ENCODE peak calls at places on chromosome 20, in five cellular contexts. One of them, this sample, is unnamed.
A peak's percentile ranks its signal among the peaks of the same experiment; 100 is the strongest.

GRCh38 chr20:38747495-38748096 is 664 bp upstream of the ACTR5 start:
- DNase-seq in OCI-LY7: no peak
- DNase-seq in SK-N-SH: peak; percentile 47
- DNase-seq in GM23248: peak; percentile 30
- DNase-seq in neural progenitor cell: no peak
- DNase-seq in this sample: no peak

GRCh38 chr20:31566658-31567379 is 38.3 kb upstream of the ID1 start:
- DNase-seq in OCI-LY7: peak; percentile 67
- DNase-seq in SK-N-SH: no peak
- DNase-seq in GM23248: no peak
- DNase-seq in neural progenitor cell: no peak
- DNase-seq in this sample: peak; percentile 75

GRCh38 chr20:48823960-48824497 is 3.8 kb downstream of the PREX1 start:
- DNase-seq in OCI-LY7: peak; percentile 50
- DNase-seq in SK-N-SH: no peak
- DNase-seq in GM23248: peak; percentile 91
- DNase-seq in neural progenitor cell: no peak
- DNase-seq in this sample: no peak

GRCh38 chr20:11431613-11432012 is 486.1 kb upstream of the BTBD3 start:
- DNase-seq in OCI-LY7: no peak
- DNase-seq in SK-N-SH: no peak
- DNase-seq in GM23248: peak; percentile 78
- DNase-seq in neural progenitor cell: no peak
- DNase-seq in this sample: no peak

GRCh38 chr20:10508060-10508459 is 73.0 kb downstream of the SLX4IP start:
- DNase-seq in OCI-LY7: no peak
- DNase-seq in SK-N-SH: no peak
- DNase-seq in GM23248: peak; percentile 49
- DNase-seq in neural progenitor cell: no peak
- DNase-seq in this sample: peak; percentile 93

GRCh38 chr20:43870484-43870883 is 44.2 kb upstream of the TOX2 start:
- DNase-seq in OCI-LY7: no peak
- DNase-seq in SK-N-SH: no peak
- DNase-seq in GM23248: peak; percentile 13
- DNase-seq in neural progenitor cell: no peak
- DNase-seq in this sample: no peak

GRCh38 chr20:17622086-17622850 is 52.4 kb downstream of the DSTN start:
- DNase-seq in OCI-LY7: no peak
- DNase-seq in SK-N-SH: peak; percentile 5
- DNase-seq in GM23248: no peak
- DNase-seq in neural progenitor cell: no peak
- DNase-seq in this sample: no peak

GRCh38 chr20:41175727-41176330 is 38.5 kb downstream of the PLCG1 start:
- DNase-seq in OCI-LY7: no peak
- DNase-seq in SK-N-SH: no peak
- DNase-seq in GM23248: no peak
- DNase-seq in neural progenitor cell: no peak
- DNase-seq in this sample: no peak

GRCh38 chr20:38728911-38729642 is 4.8 kb downstream of the SLC32A1 start:
- DNase-seq in OCI-LY7: no peak
- DNase-seq in SK-N-SH: peak; percentile 56
- DNase-seq in GM23248: no peak
- DNase-seq in neural progenitor cell: peak; percentile 80
- DNase-seq in this sample: no peak

GRCh38 chr20:2984956-2985661 is 58.3 kb upstream of the GNRH2 start:
- DNase-seq in OCI-LY7: no peak
- DNase-seq in SK-N-SH: no peak
- DNase-seq in GM23248: peak; percentile 83
- DNase-seq in neural progenitor cell: no peak
- DNase-seq in this sample: no peak

GRCh38 chr20:9144643-9145042 is 75.8 kb downstream of the PLCB4 start:
- DNase-seq in OCI-LY7: no peak
- DNase-seq in SK-N-SH: no peak
- DNase-seq in GM23248: no peak
- DNase-seq in neural progenitor cell: no peak
- DNase-seq in this sample: no peak

GRCh38 chr20:22449115-22449973 is 135.0 kb downstream of the FOXA2 start:
- DNase-seq in OCI-LY7: no peak
- DNase-seq in SK-N-SH: no peak
- DNase-seq in GM23248: no peak
- DNase-seq in neural progenitor cell: no peak
- DNase-seq in this sample: no peak

GRCh38 chr20:57810511-57811372 is 100.9 kb upstream of the PMEPA1 start:
- DNase-seq in OCI-LY7: no peak
- DNase-seq in SK-N-SH: no peak
- DNase-seq in GM23248: no peak
- DNase-seq in neural progenitor cell: peak; percentile 33
- DNase-seq in this sample: no peak

GRCh38 chr20:35891375-35891774 is 62.9 kb downstream of the SCAND1 start:
- DNase-seq in OCI-LY7: no peak
- DNase-seq in SK-N-SH: no peak
- DNase-seq in GM23248: peak; percentile 92
- DNase-seq in neural progenitor cell: no peak
- DNase-seq in this sample: no peak

GRCh38 chr20:17377222-17377621 is 150.4 kb downstream of the PCSK2 start:
- DNase-seq in OCI-LY7: no peak
- DNase-seq in SK-N-SH: no peak
- DNase-seq in GM23248: no peak
- DNase-seq in neural progenitor cell: no peak
- DNase-seq in this sample: no peak

GRCh38 chr20:9884666-9885065 is 45.8 kb upstream of the PAK5 start:
- DNase-seq in OCI-LY7: no peak
- DNase-seq in SK-N-SH: no peak
- DNase-seq in GM23248: peak; percentile 17
- DNase-seq in neural progenitor cell: no peak
- DNase-seq in this sample: no peak

GRCh38 chr20:6104493-6105188 is 18.2 kb downstream of the FERMT1 start:
- DNase-seq in OCI-LY7: no peak
- DNase-seq in SK-N-SH: no peak
- DNase-seq in GM23248: peak; percentile 50
- DNase-seq in neural progenitor cell: no peak
- DNase-seq in this sample: no peak

GRCh38 chr20:43571310-43571709 is 12.5 kb downstream of the SGK2 start:
- DNase-seq in OCI-LY7: peak; percentile 18
- DNase-seq in SK-N-SH: no peak
- DNase-seq in GM23248: no peak
- DNase-seq in neural progenitor cell: no peak
- DNase-seq in this sample: no peak

GRCh38 chr20:29873946-29874345 is 1383.5 kb upstream of the DEFB115 start:
- DNase-seq in OCI-LY7: peak; percentile 55
- DNase-seq in SK-N-SH: peak; percentile 61
- DNase-seq in GM23248: peak; percentile 63
- DNase-seq in neural progenitor cell: peak; percentile 82
- DNase-seq in this sample: no peak

GRCh38 chr20:45969712-45970634 is 2.0 kb downstream of the ZNF335 start:
- DNase-seq in OCI-LY7: peak; percentile 55
- DNase-seq in SK-N-SH: peak; percentile 75
- DNase-seq in GM23248: peak; percentile 85
- DNase-seq in neural progenitor cell: peak; percentile 80
- DNase-seq in this sample: peak; percentile 66

GRCh38 chr20:327946-328563 is 2.7 kb downstream of the SOX12 start:
- DNase-seq in OCI-LY7: no peak
- DNase-seq in SK-N-SH: no peak
- DNase-seq in GM23248: peak; percentile 48
- DNase-seq in neural progenitor cell: no peak
- DNase-seq in this sample: no peak

GRCh38 chr20:329851-330232 is 4.5 kb downstream of the SOX12 start:
- DNase-seq in OCI-LY7: no peak
- DNase-seq in SK-N-SH: no peak
- DNase-seq in GM23248: no peak
- DNase-seq in neural progenitor cell: no peak
- DNase-seq in this sample: no peak

GRCh38 chr20:328596-329324 is 3.4 kb downstream of the SOX12 start:
- DNase-seq in OCI-LY7: no peak
- DNase-seq in SK-N-SH: no peak
- DNase-seq in GM23248: peak; percentile 65
- DNase-seq in neural progenitor cell: no peak
- DNase-seq in this sample: no peak

GRCh38 chr20:329325-329695 is 4.0 kb downstream of the SOX12 start:
- DNase-seq in OCI-LY7: no peak
- DNase-seq in SK-N-SH: no peak
- DNase-seq in GM23248: no peak
- DNase-seq in neural progenitor cell: no peak
- DNase-seq in this sample: no peak

GRCh38 chr20:330233-331149 is 5.1 kb downstream of the SOX12 start:
- DNase-seq in OCI-LY7: peak; percentile 86
- DNase-seq in SK-N-SH: peak; percentile 72
- DNase-seq in GM23248: peak; percentile 85
- DNase-seq in neural progenitor cell: peak; percentile 87
- DNase-seq in this sample: no peak
- TF ChIP-seq EZH2phosphoT487 in OCI-LY7: no peak
- TF ChIP-seq EZH2phosphoT487 in SK-N-SH: no peak
- TF ChIP-seq EZH2phosphoT487 in GM23248: no peak
- TF ChIP-seq EZH2phosphoT487 in neural progenitor cell: no peak
- TF ChIP-seq EZH2phosphoT487 in this sample: no peak

GRCh38 chr20:62840244-62841197 is 21.1 kb downstream of the TCFL5 start:
- DNase-seq in OCI-LY7: no peak
- DNase-seq in SK-N-SH: peak; percentile 24
- DNase-seq in GM23248: no peak
- DNase-seq in neural progenitor cell: no peak
- DNase-seq in this sample: no peak
- TF ChIP-seq EZH2phosphoT487 in OCI-LY7: no peak
- TF ChIP-seq EZH2phosphoT487 in SK-N-SH: no peak
- TF ChIP-seq EZH2phosphoT487 in GM23248: no peak
- TF ChIP-seq EZH2phosphoT487 in neural progenitor cell: no peak
- TF ChIP-seq EZH2phosphoT487 in this sample: no peak

DNA sequence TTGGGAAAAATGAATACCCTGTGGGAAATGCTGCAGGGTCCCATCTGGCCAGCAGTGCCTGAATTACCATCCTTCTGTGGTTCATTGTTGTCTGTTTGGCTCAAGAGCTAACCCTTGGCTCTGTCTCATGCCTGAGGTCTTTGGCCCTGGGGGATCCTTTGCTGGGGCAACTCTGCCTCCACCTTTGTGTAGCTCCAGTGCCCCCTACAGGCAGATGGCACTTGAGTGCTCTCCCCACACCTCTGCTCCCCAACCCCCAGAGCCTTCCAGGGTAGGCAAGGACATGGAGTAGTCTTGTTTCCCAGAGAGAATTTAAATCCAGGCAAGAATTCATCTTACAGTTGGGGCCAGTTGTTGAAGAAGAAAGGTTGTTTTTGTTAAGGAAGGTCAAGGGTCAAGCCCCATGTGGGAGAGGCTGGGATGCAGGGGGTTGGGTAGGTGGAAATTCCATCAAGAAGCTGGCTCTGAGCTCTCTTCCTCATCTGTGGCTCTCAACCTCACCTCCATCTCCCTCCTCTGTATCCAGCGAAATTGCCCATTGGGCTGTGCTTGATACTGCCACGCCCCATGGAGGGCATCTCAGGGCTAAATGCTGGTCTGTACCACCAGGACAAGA is 44.2 kb downstream of the ZNF831 start:
- DNase-seq in OCI-LY7: peak; percentile 86
- DNase-seq in SK-N-SH: peak; percentile 50
- DNase-seq in GM23248: peak; percentile 56
- DNase-seq in neural progenitor cell: peak; percentile 88
- DNase-seq in this sample: peak; percentile 16
- TF ChIP-seq EZH2phosphoT487 in OCI-LY7: no peak
- TF ChIP-seq EZH2phosphoT487 in SK-N-SH: no peak
- TF ChIP-seq EZH2phosphoT487 in GM23248: no peak
- TF ChIP-seq EZH2phosphoT487 in neural progenitor cell: no peak
- TF ChIP-seq EZH2phosphoT487 in this sample: no peak

DNA sequence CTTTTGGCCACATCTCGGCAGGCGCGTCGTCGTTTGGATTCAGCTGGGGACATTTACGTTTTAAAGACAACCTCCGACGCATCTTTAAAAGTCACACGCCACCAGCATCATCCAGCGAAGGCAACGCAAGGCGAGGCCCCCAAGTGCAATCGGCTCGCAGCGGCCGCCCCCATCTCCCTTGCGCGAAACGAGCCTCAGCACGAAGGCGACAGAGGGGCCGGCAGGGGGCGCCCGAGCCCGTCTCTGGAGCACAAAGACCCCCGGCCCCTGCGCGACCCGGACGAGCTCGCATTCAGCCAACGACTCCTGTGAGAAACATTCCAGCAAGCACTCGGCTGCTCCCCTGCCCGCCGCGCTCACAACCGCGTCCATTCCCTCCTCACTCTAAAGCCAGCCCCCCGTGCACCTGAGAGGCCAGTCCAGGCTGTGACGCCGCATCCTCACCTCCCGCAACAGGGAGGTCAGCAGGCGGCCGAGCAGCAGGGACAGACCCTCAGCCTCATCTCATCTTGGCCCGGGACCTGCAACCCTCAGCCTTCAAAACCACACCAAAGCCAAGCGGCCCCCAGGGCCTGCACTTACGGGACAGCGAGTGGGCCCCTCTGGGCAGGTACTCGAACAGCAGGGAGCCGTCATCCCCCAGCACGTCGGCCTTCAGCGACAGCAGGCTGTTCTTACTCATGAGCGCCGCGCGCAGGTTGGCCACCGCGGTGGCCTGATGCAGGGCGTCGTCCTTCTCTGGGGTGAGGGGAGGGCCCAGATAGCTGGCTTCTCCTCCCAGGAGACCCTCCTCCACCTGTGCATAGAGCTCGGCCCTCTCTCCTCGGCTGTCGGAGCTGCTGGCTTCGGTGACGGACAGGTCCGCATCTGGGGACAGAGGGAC is 35.8 kb downstream of the SLC2A4RG start:
- DNase-seq in OCI-LY7: peak; percentile 53
- DNase-seq in SK-N-SH: peak; percentile 95
- DNase-seq in GM23248: peak; percentile 62
- DNase-seq in neural progenitor cell: peak; percentile 95
- DNase-seq in this sample: no peak
- TF ChIP-seq EZH2phosphoT487 in OCI-LY7: no peak
- TF ChIP-seq EZH2phosphoT487 in SK-N-SH: no peak
- TF ChIP-seq EZH2phosphoT487 in GM23248: no peak
- TF ChIP-seq EZH2phosphoT487 in neural progenitor cell: no peak
- TF ChIP-seq EZH2phosphoT487 in this sample: no peak

GRCh38 chr20:34220581-34220980 is 20.6 kb upstream of the ASIP start:
- DNase-seq in OCI-LY7: no peak
- DNase-seq in SK-N-SH: no peak
- DNase-seq in GM23248: peak; percentile 68
- DNase-seq in neural progenitor cell: no peak
- DNase-seq in this sample: no peak
- TF ChIP-seq EZH2phosphoT487 in OCI-LY7: no peak
- TF ChIP-seq EZH2phosphoT487 in SK-N-SH: no peak
- TF ChIP-seq EZH2phosphoT487 in GM23248: no peak
- TF ChIP-seq EZH2phosphoT487 in neural progenitor cell: no peak
- TF ChIP-seq EZH2phosphoT487 in this sample: no peak

This sample was measured in HCT116.